ENCODE peak calls at places on chromosomes 16 and 17, in ten cellular contexts. R is iPS-NIHi11; W is stimulated activated CD4-positive, alpha-beta T cell treated with anti-CD3 and anti-CD28 coated beads, Interleukin-1b, Interleukin-23, amount 100 ng/mL, for 1 hour; L is A172; Q is activated naive CD4-positive, alpha-beta T cell; N is hepatic stellate cell; Y is GM23248; E is fibroblast of pulmonary artery; D is OCI-M1; X is hypothalamus. U is an unnamed sample.

GRCh38 chr17:78284146-78284545 is 52.7 kb downstream of the TMEM235 start:
- DNase-seq in R (no peak), Y (peak), L (no peak), D (no peak), X (no peak), N (no peak), E (peak), Q (no peak), W (no peak), U (peak)

GRCh38 chr17:32349503-32349853 is 479 bp upstream of the ZNF207 start:
- DNase-seq in W (no peak), Q (peak), Y (peak), X (no peak), E (peak), N (no peak), D (peak), L (peak), R (no peak), U (no peak)

GRCh38 chr17:4932756-4933155 is 679 bp downstream of the GP1BA start:
- DNase-seq in Q (no peak), R (no peak), Y (no peak), L (no peak), N (no peak), E (no peak), D (no peak), W (no peak), X (no peak), U (no peak)

GRCh38 chr16:82748026-82748425 is 121.3 kb downstream of the CDH13 start:
- DNase-seq in D (no peak), W (no peak), L (peak), X (no peak), N (peak), Q (no peak), R (no peak), E (peak), Y (peak), U (peak)

GRCh38 chr17:73205326-73205980 is 12.6 kb downstream of the COG1 start:
- DNase-seq in E (no peak), Q (no peak), D (no peak), N (no peak), L (no peak), Y (no peak), R (no peak), W (no peak), X (no peak), U (no peak)

GRCh38 chr17:72452286-72453173 is 331.7 kb downstream of the SOX9 start:
- DNase-seq in L (no peak), N (no peak), Q (no peak), W (no peak), Y (no peak), R (no peak), X (no peak), E (no peak), D (no peak), U (no peak)

GRCh38 chr17:19714542-19715411 is 1.6 kb downstream of the SLC47A2 start:
- DNase-seq in R (no peak), E (no peak), D (no peak), L (no peak), N (no peak), Q (no peak), W (no peak), Y (no peak), X (no peak), U (no peak)

GRCh38 chr16:81137012-81137335 is 40.8 kb upstream of the GCSH start:
- DNase-seq in W (no peak), X (no peak), Y (peak), N (peak), L (no peak), E (peak), Q (no peak), D (no peak), R (no peak), U (peak)

GRCh38 chr17:78951967-78952551 is 26.9 kb upstream of the TIMP2 start:
- DNase-seq in L (no peak), R (no peak), Q (no peak), N (no peak), E (peak), Y (no peak), X (no peak), D (no peak), W (no peak), U (peak)

GRCh38 chr16:617855-618254 is 12.9 kb upstream of the WFIKKN1 start:
- DNase-seq in Y (no peak), E (no peak), X (no peak), L (no peak), N (no peak), Q (no peak), W (no peak), D (no peak), R (no peak), U (no peak)

GRCh38 chr17:29420128-29420527 is 30.0 kb downstream of the TAOK1 start:
- DNase-seq in N (no peak), E (no peak), D (no peak), W (no peak), Y (no peak), X (no peak), R (no peak), L (no peak), Q (no peak), U (no peak)

GRCh38 chr16:51012396-51012795 is 138.7 kb downstream of the SALL1 start:
- DNase-seq in D (no peak), N (no peak), Q (no peak), R (no peak), X (no peak), L (no peak), Y (no peak), E (no peak), W (no peak), U (no peak)

GRCh38 chr16:81349608-81350305 is 35.0 kb downstream of the GAN start:
- DNase-seq in N (no peak), D (no peak), R (no peak), Q (no peak), E (no peak), L (no peak), Y (no peak), X (no peak), W (no peak), U (peak)

GRCh38 chr17:50184057-50184456 is 17.4 kb downstream of the COL1A1 start:
- DNase-seq in E (no peak), R (peak), N (no peak), L (no peak), W (no peak), D (peak), X (no peak), Y (peak), Q (no peak), U (peak)

GRCh38 chr17:9228408-9229159 is 207.3 kb downstream of the NTN1 start:
- DNase-seq in N (no peak), W (no peak), D (peak), X (no peak), L (peak), R (no peak), Y (peak), Q (no peak), E (peak), U (peak)

GRCh38 chr16:89759742-89760366 is 38.5 kb downstream of the ZNF276 start:
- DNase-seq in N (no peak), X (no peak), D (no peak), Y (no peak), L (no peak), Q (no peak), W (no peak), R (no peak), E (no peak), U (no peak)

GRCh38 chr17:50768348-50768761 is 1.0 kb upstream of the ANKRD40CL start:
- DNase-seq in L (no peak), D (no peak), X (no peak), Y (no peak), R (peak), E (no peak), Q (no peak), W (no peak), N (no peak), U (no peak)

GRCh38 chr16:19393226-19394074 is 24.2 kb upstream of the TMC5 start:
- DNase-seq in X (no peak), L (peak), Q (no peak), D (peak), Y (peak), N (no peak), E (peak), R (no peak), W (no peak), U (peak)

GRCh38 chr17:7982171-7982570 is 20.2 kb upstream of the GUCY2D start:
- DNase-seq in L (peak), Q (no peak), N (peak), Y (peak), R (no peak), W (no peak), X (no peak), D (peak), E (peak), U (peak)

GRCh38 chr17:65332375-65332774 is 195.2 kb downstream of the RGS9 start:
- DNase-seq in Y (peak), E (peak), D (no peak), L (peak), W (no peak), N (peak), R (no peak), Q (no peak), X (no peak), U (peak)

GRCh38 chr16:30844346-30844670 is 49.6 kb downstream of the BCL7C start:
- DNase-seq in W (no peak), Q (no peak), N (no peak), L (no peak), D (no peak), Y (no peak), E (no peak), R (no peak), X (no peak), U (no peak)

GRCh38 chr17:81484195-81484979 is 28.2 kb downstream of the ACTG1 start:
- DNase-seq in D (peak), X (peak), L (peak), E (peak), W (peak), R (peak), Y (peak), Q (peak), N (peak), U (peak)

GRCh38 chr17:31744541-31744951 is 114.5 kb downstream of the COPRS start:
- DNase-seq in E (peak), W (no peak), D (no peak), N (no peak), R (no peak), X (no peak), Y (no peak), Q (no peak), L (no peak), U (peak)

GRCh38 chr17:46003907-46004748 is 5.1 kb downstream of the STH start:
- DNase-seq in D (no peak), L (no peak), R (no peak), E (peak), Q (no peak), N (no peak), Y (peak), W (no peak), X (peak), U (peak)

GRCh38 chr17:80545499-80545826 is 825 bp downstream of the RPTOR start:
- DNase-seq in Q (no peak), E (no peak), D (peak), N (no peak), Y (peak), L (no peak), W (no peak), X (no peak), R (no peak), U (no peak)

GRCh38 chr16:2831203-2831602 is 1.1 kb downstream of the ZG16B start:
- DNase-seq in Q (no peak), D (no peak), W (no peak), Y (no peak), L (no peak), R (no peak), N (no peak), E (no peak), X (no peak), U (no peak)

GRCh38 chr17:17880577-17881196 is 43.9 kb upstream of the SREBF1 start:
- DNase-seq in X (no peak), E (no peak), W (no peak), L (no peak), Q (no peak), R (no peak), N (no peak), Y (no peak), D (no peak), U (no peak)

GRCh38 chr16:22789281-22789945 is 24.5 kb upstream of the HS3ST2 start:
- DNase-seq in W (no peak), Y (peak), L (peak), E (no peak), Q (no peak), X (no peak), D (no peak), R (no peak), N (no peak), U (no peak)

GRCh38 chr16:84320511-84320910 is 25.8 kb downstream of the WFDC1 start:
- DNase-seq in L (no peak), E (no peak), Y (no peak), W (no peak), X (no peak), Q (no peak), D (no peak), R (no peak), N (no peak), U (no peak)

GRCh38 chr16:22126037-22126558 is 33.8 kb downstream of the VWA3A start:
- DNase-seq in Q (no peak), W (no peak), L (no peak), E (peak), R (no peak), D (no peak), N (peak), X (no peak), Y (no peak), U (peak)

GRCh38 chr17:47730681-47731080 is 2.4 kb upstream of the TBX21 start:
- DNase-seq in X (no peak), R (no peak), D (no peak), Q (no peak), N (no peak), Y (no peak), E (no peak), L (no peak), W (no peak), U (no peak)

GRCh38 chr16:734208-734980 is 6.4 kb downstream of the CIAO3 start:
- DNase-seq in Q (no peak), E (no peak), N (no peak), L (no peak), R (no peak), X (no peak), W (no peak), Y (no peak), D (no peak), U (no peak)

U was measured in fibroblast of the aortic adventitia.